ENCODE peak calls at places on chromosomes 11 and 22, in five cellular contexts. C is neural crest cell, D is Peyer's patch, G is astrocyte of the cerebellum, X is retina. O is an unnamed sample.
A peak's percentile ranks its signal among the peaks of the same experiment; 100 is the strongest.

GRCh38 chr22:49592780-49593501 is 234.7 kb downstream of the BRD1 start:
- DNase-seq in C (no peak), D (no peak), G (no peak), X (no peak), O (no peak)

GRCh38 chr11:109940816-109941215 is 152.4 kb upstream of the ZC3H12C start:
- DNase-seq in C (no peak), D (no peak), G (peak; percentile 1), X (no peak), O (no peak)

GRCh38 chr11:77208535-77208934 is 80.5 kb downstream of the MYO7A start:
- DNase-seq in C (no peak), D (no peak), G (no peak), X (no peak), O (no peak)

GRCh38 chr11:70751142-70751734 is 352.9 kb downstream of the CTTN start:
- DNase-seq in C (no peak), D (no peak), G (no peak), X (no peak), O (no peak)

GRCh38 chr11:126140932-126141291 is 70.5 kb downstream of the RPUSD4 start:
- DNase-seq in C (no peak), D (no peak), G (peak; percentile 43), X (no peak), O (peak; percentile 65)

GRCh38 chr11:122229611-122230386 is 113.8 kb upstream of the BLID start:
- DNase-seq in C (no peak), D (no peak), G (no peak), X (no peak), O (no peak)

GRCh38 chr11:61656347-61657077 is 23.7 kb upstream of the DAGLA start:
- DNase-seq in C (no peak), D (no peak), G (no peak), X (no peak), O (no peak)

GRCh38 chr11:68584097-68584496 is 100.2 kb upstream of the GAL start:
- DNase-seq in C (peak; percentile 68), D (peak; percentile 52), G (no peak), X (peak; percentile 38), O (no peak)

GRCh38 chr11:76642341-76642740 is 28.2 kb downstream of the LRRC32 start:
- DNase-seq in C (no peak), D (peak; percentile 9), G (no peak), X (no peak), O (no peak)

GRCh38 chr11:64619196-64619595 is 28.2 kb downstream of the SLC22A12 start:
- DNase-seq in C (no peak), D (no peak), G (no peak), X (no peak), O (no peak)

GRCh38 chr11:95461858-95462257 is 230.9 kb upstream of the SESN3 start:
- DNase-seq in C (no peak), D (no peak), G (no peak), X (no peak), O (no peak)

GRCh38 chr11:94790771-94791180 is 22.6 kb downstream of the AMOTL1 start:
- DNase-seq in C (no peak), D (no peak), G (no peak), X (no peak), O (no peak)

GRCh38 chr11:118572914-118573550 is 823 bp downstream of the ARCN1 start:
- DNase-seq in C (no peak), D (no peak), G (no peak), X (no peak), O (no peak)

GRCh38 chr11:106514706-106515105 is 437.2 kb downstream of the AASDHPPT start:
- DNase-seq in C (no peak), D (no peak), G (no peak), X (no peak), O (no peak)

GRCh38 chr22:23791737-23792645 is 5.2 kb downstream of the SMARCB1 start:
- DNase-seq in C (no peak), D (peak; percentile 39), G (no peak), X (no peak), O (no peak)

GRCh38 chr11:2202071-2202899 is 30.7 kb upstream of the TH start:
- DNase-seq in C (no peak), D (peak; percentile 86), G (no peak), X (peak; percentile 19), O (peak; percentile 55)

GRCh38 chr11:43515090-43515489 is 156.4 kb downstream of the TTC17 start:
- DNase-seq in C (peak; percentile 25), D (no peak), G (no peak), X (peak; percentile 48), O (no peak)

GRCh38 chr11:36885154-36885553 is 287.1 kb upstream of the RAG2 start:
- DNase-seq in C (no peak), D (no peak), G (no peak), X (no peak), O (no peak)

GRCh38 chr11:124758355-124759267 is 3.5 kb downstream of the ESAM start:
- DNase-seq in C (peak; percentile 75), D (peak; percentile 90), G (no peak), X (peak; percentile 85), O (peak; percentile 78)

GRCh38 chr22:25806579-25806978 is 64.6 kb downstream of the MYO18B start:
- DNase-seq in C (no peak), D (no peak), G (no peak), X (no peak), O (no peak)

GRCh38 chr11:75270896-75271415 is 30.4 kb downstream of the TPBGL start:
- DNase-seq in C (no peak), D (no peak), G (no peak), X (no peak), O (peak; percentile 2)

GRCh38 chr22:40265783-40266182 is 80.5 kb upstream of the ADSL start:
- DNase-seq in C (no peak), D (no peak), G (no peak), X (no peak), O (no peak)

GRCh38 chr11:3193373-3194015 is 25.1 kb downstream of the MRGPRG start:
- DNase-seq in C (no peak), D (no peak), G (no peak), X (no peak), O (no peak)

GRCh38 chr11:71977743-71978418 is 20.8 kb upstream of the IL18BP start:
- DNase-seq in C (peak; percentile 48), D (no peak), G (peak; percentile 34), X (peak; percentile 44), O (no peak)

GRCh38 chr11:78340530-78340929 is 77.1 kb downstream of the GAB2 start:
- DNase-seq in C (no peak), D (no peak), G (no peak), X (no peak), O (no peak)

GRCh38 chr11:19553683-19554333 is 158.8 kb upstream of the NAV2 start:
- DNase-seq in C (peak; percentile 93), D (peak; percentile 82), G (no peak), X (peak; percentile 88), O (peak; percentile 84)

GRCh38 chr22:38881464-38881871 is 9.5 kb upstream of the CBX6 start:
- DNase-seq in C (no peak), D (no peak), G (peak; percentile 35), X (no peak), O (peak; percentile 75)

GRCh38 chr11:62566247-62566646 is 7.4 kb downstream of the EEF1G start:
- DNase-seq in C (no peak), D (peak; percentile 13), G (no peak), X (no peak), O (no peak)

GRCh38 chr22:47808886-47809620 is 1046.6 kb downstream of the TBC1D22A start:
- DNase-seq in C (no peak), D (no peak), G (no peak), X (no peak), O (no peak)

GRCh38 chr11:60502221-60502775 is 9.7 kb downstream of the MS4A12 start:
- DNase-seq in C (no peak), D (no peak), G (no peak), X (no peak), O (no peak)

GRCh38 chr11:125942771-125943428 is 2.9 kb upstream of the VSIG10L2 start:
- DNase-seq in C (no peak), D (no peak), G (no peak), X (no peak), O (no peak)

GRCh38 chr22:25223269-25223850 is 3.9 kb downstream of the CRYBB2 start:
- DNase-seq in C (no peak), D (no peak), G (no peak), X (no peak), O (no peak)

GRCh38 chr11:122137081-122137793 is 21.2 kb upstream of the BLID start:
- DNase-seq in C (no peak), D (no peak), G (peak; percentile 68), X (no peak), O (no peak)